ENCODE peak calls at places on chromosomes 2 and 18, in four cellular contexts. One of them, this sample, is unnamed.

GRCh38 chr2:72940786-72941185 is 23.5 kb downstream of the EMX1 start:
- DNase-seq in OCI-M1: no peak
- DNase-seq in epithelial cell of esophagus: no peak
- DNase-seq in endothelial cell: no peak
- DNase-seq in this sample: no peak

GRCh38 chr2:98664323-98664722 is 55.9 kb downstream of the UNC50 start:
- DNase-seq in OCI-M1: peak; percentile 13
- DNase-seq in epithelial cell of esophagus: peak; percentile 92
- DNase-seq in endothelial cell: no peak
- DNase-seq in this sample: peak; percentile 66

GRCh38 chr2:191478754-191479679 is 198.9 kb upstream of the NABP1 start:
- DNase-seq in OCI-M1: peak; percentile 61
- DNase-seq in epithelial cell of esophagus: no peak
- DNase-seq in endothelial cell: peak; percentile 47
- DNase-seq in this sample: no peak

GRCh38 chr2:241868661-241869081 is 858 bp upstream of the RTP5 start:
- DNase-seq in OCI-M1: no peak
- DNase-seq in epithelial cell of esophagus: no peak
- DNase-seq in endothelial cell: no peak
- DNase-seq in this sample: no peak

GRCh38 chr18:63834471-63835113 is 52.9 kb upstream of the SERPINB2 start:
- DNase-seq in OCI-M1: no peak
- DNase-seq in epithelial cell of esophagus: no peak
- DNase-seq in endothelial cell: no peak
- DNase-seq in this sample: no peak

GRCh38 chr2:37576831-37577230 is 94.6 kb downstream of the CDC42EP3 start:
- DNase-seq in OCI-M1: no peak
- DNase-seq in epithelial cell of esophagus: peak; percentile 79
- DNase-seq in endothelial cell: no peak
- DNase-seq in this sample: no peak

GRCh38 chr2:109421101-109421500 is 192.7 kb downstream of the SEPTIN10 start:
- DNase-seq in OCI-M1: no peak
- DNase-seq in epithelial cell of esophagus: no peak
- DNase-seq in endothelial cell: no peak
- DNase-seq in this sample: no peak

GRCh38 chr2:9337901-9338300 is 85.4 kb downstream of the ITGB1BP1 start:
- DNase-seq in OCI-M1: no peak
- DNase-seq in epithelial cell of esophagus: no peak
- DNase-seq in endothelial cell: no peak
- DNase-seq in this sample: no peak

GRCh38 chr18:10032331-10032979 is 118.6 kb downstream of the VAPA start:
- DNase-seq in OCI-M1: no peak
- DNase-seq in epithelial cell of esophagus: no peak
- DNase-seq in endothelial cell: peak; percentile 32
- DNase-seq in this sample: no peak

GRCh38 chr2:47654790-47655562 is 128.0 kb upstream of the MSH6 start:
- DNase-seq in OCI-M1: no peak
- DNase-seq in epithelial cell of esophagus: peak; percentile 59
- DNase-seq in endothelial cell: no peak
- DNase-seq in this sample: peak; percentile 66

GRCh38 chr2:236823230-236823629 is 253.6 kb downstream of the ACKR3 start:
- DNase-seq in OCI-M1: no peak
- DNase-seq in epithelial cell of esophagus: no peak
- DNase-seq in endothelial cell: no peak
- DNase-seq in this sample: no peak

GRCh38 chr2:144084114-144084661 is 435.7 kb downstream of the ZEB2 start:
- DNase-seq in OCI-M1: no peak
- DNase-seq in epithelial cell of esophagus: peak; percentile 43
- DNase-seq in endothelial cell: no peak
- DNase-seq in this sample: peak; percentile 79

GRCh38 chr2:240573516-240574385 is 5.5 kb downstream of the RNPEPL1 start:
- DNase-seq in OCI-M1: no peak
- DNase-seq in epithelial cell of esophagus: no peak
- DNase-seq in endothelial cell: peak; percentile 3
- DNase-seq in this sample: no peak

GRCh38 chr2:224333631-224334030 is 68.3 kb downstream of the FAM124B start:
- DNase-seq in OCI-M1: peak; percentile 31
- DNase-seq in epithelial cell of esophagus: peak; percentile 13
- DNase-seq in endothelial cell: no peak
- DNase-seq in this sample: no peak

GRCh38 chr2:7726989-7727388 is 809.8 kb downstream of the RNF144A start:
- DNase-seq in OCI-M1: no peak
- DNase-seq in epithelial cell of esophagus: no peak
- DNase-seq in endothelial cell: no peak
- DNase-seq in this sample: no peak

GRCh38 chr2:126698991-126699390 is 43.0 kb downstream of the GYPC start:
- DNase-seq in OCI-M1: no peak
- DNase-seq in epithelial cell of esophagus: no peak
- DNase-seq in endothelial cell: no peak
- DNase-seq in this sample: no peak

GRCh38 chr2:240350006-240350355 is 85.5 kb upstream of the GPC1 start:
- DNase-seq in OCI-M1: no peak
- DNase-seq in epithelial cell of esophagus: no peak
- DNase-seq in endothelial cell: no peak
- DNase-seq in this sample: no peak

GRCh38 chr2:127183771-127184170 is 36.3 kb downstream of the CYP27C1 start:
- DNase-seq in OCI-M1: no peak
- DNase-seq in epithelial cell of esophagus: no peak
- DNase-seq in endothelial cell: no peak
- DNase-seq in this sample: no peak

GRCh38 chr2:71615769-71616730 is 162.7 kb downstream of the DYSF start:
- DNase-seq in OCI-M1: no peak
- DNase-seq in epithelial cell of esophagus: no peak
- DNase-seq in endothelial cell: no peak
- DNase-seq in this sample: no peak

GRCh38 chr2:197777823-197778407 is 7.2 kb downstream of the BOLL start:
- DNase-seq in OCI-M1: peak; percentile 67
- DNase-seq in epithelial cell of esophagus: peak; percentile 48
- DNase-seq in endothelial cell: peak; percentile 31
- DNase-seq in this sample: peak; percentile 17

GRCh38 chr2:9813312-9814128 is 29.8 kb upstream of the TAF1B start:
- DNase-seq in OCI-M1: peak; percentile 84
- DNase-seq in epithelial cell of esophagus: peak; percentile 60
- DNase-seq in endothelial cell: peak; percentile 89
- DNase-seq in this sample: no peak

GRCh38 chr2:210965472-210965871 is 409.1 kb downstream of the CPS1 start:
- DNase-seq in OCI-M1: no peak
- DNase-seq in epithelial cell of esophagus: peak; percentile 42
- DNase-seq in endothelial cell: no peak
- DNase-seq in this sample: peak; percentile 45

This sample was measured in foreskin keratinocyte.